ENCODE peak calls at places on chromosomes 4 and X, in five cellular contexts. T is testis, S is heart left ventricle, R is IMR-90, Y is right lobe of liver. B is an unnamed sample.

GRCh38 chrX:112837531-112837930 is 3.1 kb downstream of the AMOT start:
- DNase-seq in T (no peak), S (no peak), R (no peak), Y (no peak), B (no peak)

GRCh38 chr4:7911044-7911578 is 28.6 kb downstream of the AFAP1 start:
- DNase-seq in T (no peak), S (peak; percentile 61), R (peak; percentile 95), Y (no peak), B (no peak)

GRCh38 chrX:13719192-13719856 is 15.1 kb downstream of the TRAPPC2 start:
- DNase-seq in T (no peak), S (no peak), R (peak; percentile 36), Y (no peak), B (no peak)

GRCh38 chr4:189048119-189048518 is 892.6 kb upstream of the FRG1 start:
- DNase-seq in T (no peak), S (no peak), R (peak; percentile 55), Y (no peak), B (no peak)

GRCh38 chr4:40811886-40812857 is 62.4 kb downstream of the NSUN7 start:
- DNase-seq in T (no peak), S (no peak), R (peak; percentile 32), Y (no peak), B (no peak)

GRCh38 chr4:82710202-82710929 is 88.2 kb downstream of the SCD5 start:
- DNase-seq in T (no peak), S (no peak), R (no peak), Y (no peak), B (no peak)

GRCh38 chrX:858542-859078 is 228.0 kb downstream of the SHOX start:
- DNase-seq in T (no peak), S (no peak), R (no peak), Y (no peak), B (no peak)

GRCh38 chr4:74675673-74676279 is 118.5 kb downstream of the BTC start:
- DNase-seq in T (peak; percentile 25), S (no peak), R (peak; percentile 76), Y (no peak), B (peak; percentile 41)

GRCh38 chrX:13857804-13858203 is 40.9 kb upstream of the GPM6B start:
- DNase-seq in T (no peak), S (no peak), R (no peak), Y (no peak), B (no peak)

GRCh38 chr4:6199344-6199921 is 916 bp downstream of the JAKMIP1 start:
- DNase-seq in T (no peak), S (no peak), R (no peak), Y (no peak), B (no peak)
- TF ChIP-seq POLR2A in T (no peak), S (no peak), R (no peak), Y (no peak), B (no peak)

GRCh38 chrX:56995271-56995994 is at the start of gene SPIN3:
- DNase-seq in T (peak; percentile 90), S (peak; percentile 86), R (peak; percentile 59), Y (peak; percentile 89), B (peak; percentile 42)
- TF ChIP-seq POLR2A in T (no peak), S (peak; percentile 51), R (no peak), Y (peak; percentile 70), B (no peak)

GRCh38 chr4:31088600-31089230 is 368.5 kb downstream of the PCDH7 start:
- DNase-seq in T (no peak), S (no peak), R (peak; percentile 83), Y (no peak), B (no peak)

GRCh38 chr4:31084806-31085416 is 364.7 kb downstream of the PCDH7 start:
- DNase-seq in T (no peak), S (no peak), R (no peak), Y (no peak), B (no peak)

GRCh38 chr4:31083451-31083850 is 363.3 kb downstream of the PCDH7 start:
- DNase-seq in T (no peak), S (no peak), R (no peak), Y (no peak), B (no peak)

GRCh38 chr4:31086771-31087330 is 366.7 kb downstream of the PCDH7 start:
- DNase-seq in T (no peak), S (no peak), R (no peak), Y (no peak), B (no peak)

DNA sequence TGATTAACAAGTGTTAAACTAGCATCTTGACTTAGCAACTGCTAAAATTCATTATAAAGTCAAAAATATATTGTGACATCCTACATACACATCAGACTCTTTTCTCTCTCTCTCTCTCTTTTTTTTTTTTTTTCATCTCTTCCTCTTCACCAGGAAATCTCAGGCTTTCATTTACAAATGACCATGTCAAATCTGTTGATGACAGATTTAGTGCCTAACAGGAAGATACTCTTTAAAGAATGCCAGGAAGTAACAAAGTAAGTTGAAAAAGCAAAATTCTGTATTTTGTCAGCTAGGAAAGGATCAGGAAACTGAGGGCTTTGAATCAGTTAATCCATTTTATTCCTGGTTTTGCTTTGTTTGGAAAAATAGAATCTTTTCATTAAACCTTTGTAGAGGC is 365.6 kb downstream of the PCDH7 start:
- DNase-seq in T (no peak), S (no peak), R (no peak), Y (no peak), B (no peak)
- TF ChIP-seq POLR2A in T (no peak), S (no peak), R (no peak), Y (no peak), B (no peak)

DNA sequence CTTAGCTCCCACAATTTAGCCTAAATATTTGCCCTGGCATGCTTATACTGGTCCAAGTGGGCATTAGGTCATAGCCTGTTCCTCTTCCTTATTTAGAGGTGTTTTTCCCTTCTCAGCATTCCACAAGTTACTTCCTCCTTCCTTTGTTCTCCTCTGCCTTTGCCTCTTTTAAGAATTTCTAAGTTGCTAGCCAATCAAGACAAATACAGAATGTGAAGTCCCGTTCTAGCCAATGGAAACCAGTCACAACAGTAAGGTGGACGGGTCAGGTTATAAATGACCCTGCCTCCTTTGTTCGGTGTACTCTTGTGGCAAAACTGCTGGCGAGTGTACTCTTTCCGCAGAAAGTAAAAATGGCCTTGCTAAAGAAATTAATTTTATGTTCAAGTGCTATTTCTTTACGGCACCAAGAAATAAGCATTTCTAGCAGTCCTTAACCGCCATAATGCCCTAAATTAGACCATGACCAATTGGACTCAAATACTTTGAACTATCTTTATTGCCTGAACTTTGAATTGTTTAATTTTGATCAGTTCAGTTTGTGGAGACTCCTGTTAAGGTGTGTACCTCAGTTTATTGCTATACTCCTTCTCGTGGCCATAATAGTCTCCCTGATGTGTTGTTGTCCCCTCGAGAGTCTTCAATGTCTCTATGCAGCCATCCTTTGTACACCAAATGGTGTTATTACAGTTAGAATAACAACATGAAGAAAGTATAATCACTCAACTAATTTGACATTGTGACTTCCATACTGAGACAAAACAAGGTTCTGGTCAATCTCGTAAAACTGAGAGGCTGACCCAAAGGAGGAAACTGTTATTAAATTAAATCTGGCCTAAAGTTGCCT is 1.6 kb upstream of the HADH start:
- DNase-seq in T (no peak), S (no peak), R (no peak), Y (no peak), B (no peak)
- TF ChIP-seq POLR2A in T (no peak), S (no peak), R (no peak), Y (peak; percentile 29), B (no peak)

DNA sequence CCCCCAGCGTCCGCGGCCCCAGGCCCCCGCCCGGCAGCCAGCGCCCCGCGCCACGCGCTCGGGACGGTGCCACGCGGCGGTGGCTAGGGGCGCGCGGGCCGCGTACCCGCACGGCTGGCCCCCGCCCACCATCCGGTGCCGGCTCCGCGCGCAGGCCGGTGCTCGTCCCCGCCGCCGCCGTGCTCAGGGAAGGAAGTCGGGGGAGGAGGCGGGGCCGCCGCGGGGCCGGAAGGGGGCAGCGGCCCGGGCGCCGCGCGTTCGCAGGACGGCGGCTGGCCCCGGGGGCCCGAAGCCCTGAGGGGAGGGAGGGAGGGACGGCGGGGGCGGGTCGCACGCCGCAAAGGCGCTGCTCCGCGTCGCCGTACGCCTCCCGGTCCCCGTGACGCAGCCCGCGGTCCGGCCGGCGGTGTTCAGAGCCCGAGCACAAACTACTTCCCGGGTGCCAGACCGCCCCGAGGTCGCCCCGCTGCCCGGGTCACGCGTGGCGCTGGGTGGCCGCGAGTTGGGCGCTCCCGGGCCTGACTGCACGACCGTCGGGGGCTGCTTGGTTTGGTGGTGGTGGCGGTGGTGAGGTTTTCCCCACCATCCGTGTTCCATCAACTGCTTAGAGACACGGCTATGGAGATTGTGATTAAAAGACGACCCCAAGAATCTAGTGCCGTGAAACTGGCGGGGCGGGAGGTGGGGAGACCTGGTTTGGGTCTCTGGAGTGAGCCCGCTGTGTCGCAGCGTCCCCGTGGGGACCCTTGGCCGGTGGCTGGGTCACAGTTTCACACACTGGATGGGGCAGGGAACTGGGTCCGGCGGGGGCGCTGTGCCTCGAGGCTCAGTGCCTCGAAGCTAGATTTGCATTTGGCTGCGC is at the start of gene DCTD:
- DNase-seq in T (peak; percentile 82), S (peak; percentile 87), R (peak; percentile 65), Y (peak; percentile 85), B (peak; percentile 81)
- TF ChIP-seq POLR2A in T (no peak), S (peak; percentile 36), R (peak; percentile 39), Y (peak; percentile 79), B (peak; percentile 60)

DNA sequence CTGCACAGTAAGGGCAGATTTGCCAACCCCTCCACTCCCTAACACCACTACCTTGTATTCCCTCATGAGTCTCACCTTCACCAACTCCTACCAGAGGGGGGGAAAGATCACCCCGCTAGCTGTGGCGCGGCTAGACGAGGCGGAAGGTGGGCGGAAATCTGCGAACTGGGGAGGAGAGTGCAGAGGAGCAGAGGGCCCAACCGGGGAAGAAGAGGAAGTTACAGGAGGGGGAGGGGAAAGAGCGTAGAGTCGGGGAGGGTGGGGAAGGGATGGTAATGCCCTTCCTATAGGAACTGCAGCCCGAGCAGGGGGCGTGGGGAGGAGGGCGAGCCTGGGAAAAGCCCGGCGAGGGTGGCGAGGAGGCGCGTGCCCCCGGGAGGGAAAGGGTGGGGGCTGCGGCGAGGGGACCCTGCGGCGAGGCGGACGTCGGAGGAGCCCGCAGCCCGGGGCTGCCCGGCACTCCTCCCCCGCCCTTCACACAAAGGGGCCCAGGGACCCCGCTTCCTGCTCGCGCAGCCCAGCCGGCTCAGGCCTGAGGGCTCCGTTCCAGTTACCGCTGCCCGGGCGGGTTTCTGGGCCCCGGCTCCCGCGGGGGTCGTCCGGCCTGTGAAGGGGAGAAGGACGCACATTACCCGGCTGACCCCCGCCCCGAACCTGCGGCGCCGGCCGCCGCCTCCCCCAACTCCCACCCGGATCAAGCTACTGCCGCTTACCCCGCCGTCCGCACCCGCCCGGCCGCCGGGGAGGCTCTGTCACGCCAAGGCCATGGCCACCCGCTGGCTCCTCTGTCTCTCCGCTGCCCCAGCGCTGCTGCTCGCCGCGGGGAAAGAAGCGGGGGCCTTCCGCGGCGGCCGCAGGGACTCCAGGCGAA is 1.8 kb downstream of the RAP2C start:
- DNase-seq in T (peak; percentile 75), S (peak; percentile 57), R (peak; percentile 75), Y (peak; percentile 69), B (peak; percentile 81)
- TF ChIP-seq POLR2A in T (no peak), S (no peak), R (no peak), Y (peak; percentile 43), B (no peak)

GRCh38 chrX:3713225-3713936 is at the start of gene PRKX:
- DNase-seq in T (peak; percentile 63), S (peak; percentile 71), R (peak; percentile 36), Y (peak; percentile 48), B (peak; percentile 68)
- TF ChIP-seq POLR2A in T (no peak), S (no peak), R (no peak), Y (peak; percentile 38), B (peak; percentile 17)

DNA sequence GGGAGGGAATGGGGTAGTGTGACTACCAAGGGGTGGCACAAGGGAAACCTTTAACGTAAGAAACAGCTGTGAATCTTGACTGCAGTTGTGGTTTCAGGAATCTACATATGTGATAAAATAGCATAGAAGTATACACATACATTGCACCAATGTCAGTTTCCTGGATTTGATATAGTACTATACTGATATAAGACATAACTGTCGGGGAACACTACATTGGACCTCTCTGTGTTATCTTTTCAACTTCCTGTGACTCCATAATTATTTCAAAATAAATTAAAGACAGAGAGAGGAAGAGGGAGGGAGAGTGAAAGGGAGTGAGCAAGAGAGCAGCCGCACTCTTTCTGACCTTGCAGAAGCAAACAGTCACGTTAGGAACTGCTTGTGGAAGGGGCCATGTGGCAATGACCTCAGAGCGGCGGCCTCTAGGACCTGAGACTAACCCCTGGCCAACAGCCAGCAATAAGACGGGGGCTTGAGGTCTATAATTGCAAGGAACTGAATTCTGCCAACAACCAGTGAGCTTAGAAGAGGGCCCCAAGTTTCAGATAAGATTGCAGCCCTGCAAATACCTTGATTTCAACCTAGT is 47.4 kb downstream of the NALF2 start:
- DNase-seq in T (no peak), S (no peak), R (no peak), Y (no peak), B (no peak)
- TF ChIP-seq POLR2A in T (no peak), S (no peak), R (no peak), Y (no peak), B (no peak)

B was measured in erythroblast.